ENCODE peak calls at places on chromosomes 13 and 19, in eight cellular contexts. C is psoas muscle, J is endothelial cell of umbilical vein, D is fibroblast of lung, S is astrocyte of the spinal cord, L is A549, Y is kidney, A is tibial nerve. N is an unnamed sample.

GRCh38 chr19:54473071-54473941 is at the start of gene CDC42EP5:
- DNase-seq in C (peak; percentile 81), J (peak; percentile 90), D (peak; percentile 84), S (peak; percentile 85), L (no peak), Y (peak; percentile 94), A (peak; percentile 62), N (peak; percentile 76)

GRCh38 chr19:53019684-53020083 is 6.0 kb downstream of the ERVV-1 start:
- DNase-seq in C (no peak), J (no peak), D (no peak), S (no peak), L (no peak), Y (no peak), A (no peak), N (no peak)

GRCh38 chr19:803686-804418 is 6.6 kb downstream of the PTBP1 start:
- DNase-seq in C (peak; percentile 52), J (no peak), D (no peak), S (no peak), L (no peak), Y (peak; percentile 68), A (no peak), N (no peak)

GRCh38 chr19:37007587-37008220 is 70.5 kb upstream of the ZNF420 start:
- DNase-seq in C (peak; percentile 64), J (no peak), D (peak; percentile 71), S (peak; percentile 62), L (peak; percentile 61), Y (peak; percentile 92), A (no peak), N (peak; percentile 2)

GRCh38 chr13:33119022-33119735 is 103.0 kb downstream of the KL start:
- DNase-seq in C (no peak), J (no peak), D (no peak), S (peak; percentile 53), L (no peak), Y (no peak), A (no peak), N (no peak)

GRCh38 chr19:3604987-3605343 is 1.7 kb downstream of the TBXA2R start:
- DNase-seq in C (no peak), J (no peak), D (no peak), S (no peak), L (no peak), Y (no peak), A (no peak), N (no peak)

GRCh38 chr19:47022140-47022536 is 2.5 kb downstream of the NPAS1 start:
- DNase-seq in C (no peak), J (no peak), D (no peak), S (no peak), L (no peak), Y (no peak), A (no peak), N (no peak)

GRCh38 chr13:79869326-79869725 is 388.4 kb downstream of the NDFIP2 start:
- DNase-seq in C (no peak), J (peak; percentile 84), D (no peak), S (peak; percentile 40), L (peak; percentile 7), Y (no peak), A (no peak), N (no peak)

GRCh38 chr13:50075619-50076097 is 60.4 kb downstream of the KCNRG start:
- DNase-seq in C (no peak), J (peak; percentile 47), D (peak; percentile 48), S (peak; percentile 39), L (no peak), Y (no peak), A (no peak), N (no peak)

GRCh38 chr19:24141612-24142011 is 54.6 kb downstream of the ZNF254 start:
- DNase-seq in C (no peak), J (no peak), D (no peak), S (no peak), L (no peak), Y (no peak), A (no peak), N (no peak)

GRCh38 chr19:54188224-54188871 is 1.0 kb downstream of the MBOAT7 start:
- DNase-seq in C (no peak), J (peak; percentile 89), D (no peak), S (peak; percentile 55), L (peak; percentile 41), Y (peak; percentile 75), A (no peak), N (no peak)

GRCh38 chr19:10842788-10843187 is 5.4 kb upstream of the C19orf38 start:
- DNase-seq in C (no peak), J (no peak), D (no peak), S (no peak), L (no peak), Y (no peak), A (no peak), N (no peak)

GRCh38 chr13:27170521-27171243 is 929 bp downstream of the USP12 start:
- DNase-seq in C (peak; percentile 70), J (peak; percentile 68), D (no peak), S (peak; percentile 71), L (peak; percentile 39), Y (peak; percentile 84), A (no peak), N (no peak)

GRCh38 chr13:34046457-34046856 is 228.5 kb downstream of the RFC3 start:
- DNase-seq in C (no peak), J (no peak), D (no peak), S (no peak), L (no peak), Y (no peak), A (no peak), N (no peak)

GRCh38 chr19:43623889-43624670 is 4.7 kb upstream of the ZNF428 start:
- DNase-seq in C (no peak), J (no peak), D (no peak), S (no peak), L (no peak), Y (no peak), A (no peak), N (no peak)

GRCh38 chr19:6417713-6418561 is 6.7 kb downstream of the KHSRP start:
- DNase-seq in C (peak; percentile 70), J (peak; percentile 7), D (peak; percentile 29), S (peak; percentile 13), L (peak; percentile 23), Y (no peak), A (no peak), N (no peak)

GRCh38 chr13:99958402-99959126 is 13.0 kb downstream of the ZIC5 start:
- DNase-seq in C (no peak), J (no peak), D (no peak), S (no peak), L (no peak), Y (no peak), A (no peak), N (no peak)
- H3K4me3 ChIP-seq in C (no peak overlapping the region), J (no peak overlapping the region), D (no peak overlapping the region), S (no peak overlapping the region), L (no peak overlapping the region), Y (no peak overlapping the region), A (no peak overlapping the region), N (no peak overlapping the region)

GRCh38 chr13:107375701-107376350 is 807.9 kb upstream of the ARGLU1 start:
- DNase-seq in C (no peak), J (peak; percentile 84), D (no peak), S (peak; percentile 9), L (no peak), Y (no peak), A (no peak), N (no peak)

GRCh38 chr13:107374038-107374437 is 806.1 kb upstream of the ARGLU1 start:
- DNase-seq in C (no peak), J (no peak), D (no peak), S (peak; percentile 42), L (no peak), Y (no peak), A (no peak), N (no peak)

GRCh38 chr13:107370036-107370785 is 802.3 kb upstream of the ARGLU1 start:
- DNase-seq in C (no peak), J (peak; percentile 83), D (peak; percentile 78), S (peak; percentile 80), L (no peak), Y (no peak), A (no peak), N (no peak)

GRCh38 chr13:107376393-107377085 is 808.6 kb upstream of the ARGLU1 start:
- DNase-seq in C (no peak), J (no peak), D (no peak), S (peak; percentile 9), L (no peak), Y (no peak), A (no peak), N (no peak)

DNA sequence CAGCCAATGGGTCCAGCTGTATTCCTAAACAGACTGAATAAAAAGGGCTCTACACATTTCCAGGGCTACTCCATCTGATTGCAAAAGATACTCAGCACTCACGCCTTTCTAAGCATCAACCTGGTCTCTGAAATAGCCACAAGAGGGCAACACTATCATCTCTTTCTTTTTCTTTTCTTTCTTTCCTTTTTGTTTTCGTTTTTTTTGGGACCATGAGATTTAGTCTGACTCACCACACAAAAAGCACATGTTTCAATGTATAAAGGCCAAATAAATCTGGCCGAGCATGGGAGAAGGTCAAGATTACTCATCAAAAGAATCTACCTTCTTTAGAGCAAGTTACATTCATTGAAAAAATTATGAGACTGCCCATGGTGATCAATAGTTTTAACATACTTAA is 805.6 kb upstream of the ARGLU1 start:
- DNase-seq in C (no peak), J (peak; percentile 91), D (peak; percentile 91), S (peak; percentile 90), L (no peak), Y (no peak), A (no peak), N (no peak)
- TF ChIP-seq CTCF in C (peak; percentile 19), J (peak; percentile 59), D (peak; percentile 42), S (peak; percentile 75), L (no peak), Y (no peak), A (no peak), N (no peak)

GRCh38 chr13:82116422-82116989 is 1765.8 kb downstream of the SLITRK1 start:
- DNase-seq in C (no peak), J (no peak), D (no peak), S (no peak), L (no peak), Y (no peak), A (no peak), N (no peak)
- H3K4me3 ChIP-seq in C (no peak overlapping the region), J (no peak overlapping the region), D (no peak overlapping the region), S (no peak overlapping the region), L (no peak overlapping the region), Y (no peak overlapping the region), A (no peak overlapping the region), N (no peak overlapping the region)

GRCh38 chr19:30968210-30968609 is 381.0 kb downstream of the TSHZ3 start:
- DNase-seq in C (no peak), J (no peak), D (no peak), S (no peak), L (peak; percentile 35), Y (no peak), A (no peak), N (no peak)
- TF ChIP-seq CTCF in C (no peak), J (no peak), D (no peak), S (no peak), L (peak; percentile 37), Y (no peak), A (no peak), N (no peak)

N was measured in HFF-Myc.